ENCODE peak calls at places on chromosome X, in four cellular contexts. P, L, K and W are unnamed samples.

GRCh38 chrX:49901068-49901467 is 21.3 kb upstream of the CLCN5 start:
- DNase-seq in P (no peak), L (no peak), K (no peak), W (no peak)

GRCh38 chrX:111102636-111103035 is 6.6 kb downstream of the PAK3 start:
- DNase-seq in P (no peak), L (no peak), K (no peak), W (no peak)

GRCh38 chrX:39946822-39947221 is 150.9 kb downstream of the BCOR start:
- DNase-seq in P (no peak), L (no peak), K (no peak), W (no peak)

GRCh38 chrX:119895843-119896326 is at the start of gene AKAP14:
- DNase-seq in P (peak), L (no peak), K (no peak), W (no peak)

GRCh38 chrX:56788717-56789122 is 59.7 kb downstream of the NBDY start:
- DNase-seq in P (no peak), L (peak), K (no peak), W (peak)

GRCh38 chrX:1946974-1947373 is 332.1 kb downstream of the ASMT start:
- DNase-seq in P (no peak), L (no peak), K (no peak), W (no peak)

GRCh38 chrX:71282514-71283408 is 674 bp upstream of the NONO start:
- DNase-seq in P (peak), L (no peak), K (no peak), W (peak)

GRCh38 chrX:15737957-15738685 is at the start of gene CA5B:
- DNase-seq in P (peak), L (peak), K (peak), W (no peak)

GRCh38 chrX:120477453-120477852 is 8.4 kb upstream of the LAMP2 start:
- DNase-seq in P (no peak), L (no peak), K (no peak), W (no peak)

GRCh38 chrX:101550825-101551767 is 749 bp downstream of the ARMCX1 start:
- DNase-seq in P (no peak), L (no peak), K (no peak), W (no peak)

GRCh38 chrX:39907964-39908616 is 189.7 kb downstream of the BCOR start:
- DNase-seq in P (peak), L (no peak), K (no peak), W (peak)

GRCh38 chrX:13377537-13377936 is 57.7 kb upstream of the ATXN3L start:
- DNase-seq in P (no peak), L (no peak), K (no peak), W (no peak)

GRCh38 chrX:123860983-123861382 is 1.1 kb downstream of the XIAP start:
- DNase-seq in P (no peak), L (no peak), K (no peak), W (no peak)

GRCh38 chrX:71955530-71956120 is 45.0 kb downstream of the NHSL2 start:
- DNase-seq in P (no peak), L (no peak), K (no peak), W (no peak)

GRCh38 chrX:134753185-134754008 is 95.1 kb upstream of the PLAC1 start:
- DNase-seq in P (peak), L (no peak), K (no peak), W (peak)

GRCh38 chrX:53716328-53717088 is 30.0 kb upstream of the HUWE1 start:
- DNase-seq in P (no peak), L (no peak), K (peak), W (no peak)

GRCh38 chrX:107845625-107846024 is 20.0 kb downstream of the MID2 start:
- DNase-seq in P (no peak), L (no peak), K (no peak), W (no peak)

GRCh38 chrX:153623310-153624029 is 23.5 kb upstream of the DUSP9 start:
- DNase-seq in P (no peak), L (no peak), K (no peak), W (peak)

GRCh38 chrX:97016106-97016505 is 132.4 kb downstream of the RPA4 start:
- DNase-seq in P (no peak), L (no peak), K (no peak), W (no peak)

GRCh38 chrX:78595901-78596502 is 63.1 kb downstream of the RTL3 start:
- DNase-seq in P (peak), L (no peak), K (no peak), W (no peak)

GRCh38 chrX:71098951-71099506 is 3.4 kb downstream of the FOXO4 start:
- DNase-seq in P (no peak), L (no peak), K (no peak), W (no peak)

GRCh38 chrX:103586314-103586646 is 965 bp downstream of the TCEAL4 start:
- DNase-seq in P (no peak), L (no peak), K (no peak), W (no peak)
- TF ChIP-seq ESRRA in P (no peak), L (no peak), K (no peak), W (no peak)

GRCh38 chrX:17038277-17038676 is 91.8 kb downstream of the REPS2 start:
- DNase-seq in P (no peak), L (no peak), K (no peak), W (no peak)

GRCh38 chrX:17036172-17036961 is 89.9 kb downstream of the REPS2 start:
- DNase-seq in P (no peak), L (no peak), K (no peak), W (no peak)

GRCh38 chrX:17040711-17041110 is 94.3 kb downstream of the REPS2 start:
- DNase-seq in P (no peak), L (no peak), K (no peak), W (no peak)

GRCh38 chrX:17039826-17040225 is 93.4 kb downstream of the REPS2 start:
- DNase-seq in P (no peak), L (no peak), K (no peak), W (no peak)

GRCh38 chrX:17038681-17039161 is 92.3 kb downstream of the REPS2 start:
- DNase-seq in P (no peak), L (no peak), K (no peak), W (no peak)
- TF ChIP-seq POLR2AphosphoS2 in P (no peak), L (no peak), K (no peak), W (no peak)

DNA sequence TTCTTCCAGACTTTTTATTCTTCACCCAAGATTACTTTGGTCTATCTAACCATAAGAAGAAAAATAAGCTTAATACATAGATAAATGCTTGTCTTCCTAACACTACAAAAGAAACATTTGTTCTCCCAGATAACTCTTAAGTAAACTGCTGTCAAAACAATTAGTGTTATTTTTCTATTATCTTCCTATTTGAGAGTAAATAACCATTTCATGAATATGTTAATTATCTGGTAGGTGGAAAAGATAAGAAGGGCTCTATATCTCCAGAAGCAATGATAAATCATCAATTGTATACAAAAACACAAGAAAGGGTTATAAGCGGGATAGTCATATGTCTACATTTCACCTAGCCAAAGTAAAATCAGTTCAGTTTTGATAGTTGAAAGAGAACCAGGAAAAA is 180.4 kb downstream of the ZIC3 start:
- DNase-seq in P (no peak), L (no peak), K (no peak), W (no peak)
- TF ChIP-seq ESRRA in P (no peak), L (no peak), K (no peak), W (no peak)

DNA sequence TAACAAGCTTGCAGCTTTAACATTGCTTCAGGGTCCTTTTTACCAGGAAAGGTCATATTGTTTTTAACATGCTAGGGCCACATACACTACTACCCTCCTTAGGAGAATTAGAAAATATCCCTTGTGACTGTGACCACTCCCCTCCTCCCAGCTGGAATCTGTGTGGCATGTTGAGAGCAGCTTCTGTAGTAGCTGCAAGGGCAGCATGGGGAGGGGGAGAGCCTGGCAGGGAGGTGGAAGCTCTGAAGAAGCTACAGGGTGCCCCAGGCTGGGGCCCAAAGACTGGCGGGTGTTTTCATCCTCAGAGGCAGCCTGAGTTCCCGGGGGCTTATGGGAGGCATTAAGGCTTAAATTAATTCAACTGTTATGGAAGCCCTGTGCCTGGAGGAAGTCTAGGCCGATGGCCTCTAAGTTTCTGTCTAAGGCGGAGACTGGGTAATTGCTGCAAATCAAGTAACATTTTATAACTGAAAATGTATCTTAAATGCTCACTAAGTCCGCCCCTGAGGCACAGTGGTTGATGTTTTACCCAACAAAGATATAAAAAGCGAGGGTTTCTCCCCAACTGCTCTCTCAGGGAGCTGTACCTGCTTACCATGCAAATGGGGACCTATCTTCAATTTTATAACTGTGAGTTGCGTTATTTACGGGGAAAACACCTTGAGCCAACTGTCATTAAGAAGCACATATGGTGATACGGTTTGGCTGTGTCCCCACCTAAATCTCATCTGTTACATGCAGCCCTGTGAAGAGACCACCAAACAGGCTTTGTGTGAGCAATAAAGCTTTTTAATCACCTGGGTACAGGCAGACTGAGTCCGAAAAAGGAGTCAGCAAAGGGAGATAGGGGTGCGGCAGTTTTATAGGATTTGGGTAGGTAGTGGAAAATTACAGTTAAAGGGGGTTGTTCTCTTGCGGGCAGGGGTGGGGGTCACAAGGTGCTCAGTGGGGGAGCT is 37.4 kb upstream of the STS start:
- DNase-seq in P (no peak), L (no peak), K (peak), W (no peak)
- TF ChIP-seq POLR2AphosphoS2 in P (no peak), L (no peak), K (no peak), W (no peak)

GRCh38 chrX:48685416-48685815 is 1.8 kb downstream of the WAS start:
- DNase-seq in P (no peak), L (no peak), K (no peak), W (no peak)

GRCh38 chrX:48681539-48682183 is 1.9 kb upstream of the WAS start:
- DNase-seq in P (no peak), L (no peak), K (no peak), W (no peak)

GRCh38 chrX:48688531-48689142 is 5.0 kb downstream of the WAS start:
- DNase-seq in P (no peak), L (no peak), K (no peak), W (no peak)

GRCh38 chrX:48683411-48683982 is at the start of gene WAS:
- DNase-seq in P (no peak), L (no peak), K (peak), W (no peak)

GRCh38 chrX:48684134-48684533 is 535 bp downstream of the WAS start:
- DNase-seq in P (no peak), L (no peak), K (no peak), W (no peak)
- TF ChIP-seq ESRRA in P (no peak), L (no peak), K (no peak), W (no peak)

DNA sequence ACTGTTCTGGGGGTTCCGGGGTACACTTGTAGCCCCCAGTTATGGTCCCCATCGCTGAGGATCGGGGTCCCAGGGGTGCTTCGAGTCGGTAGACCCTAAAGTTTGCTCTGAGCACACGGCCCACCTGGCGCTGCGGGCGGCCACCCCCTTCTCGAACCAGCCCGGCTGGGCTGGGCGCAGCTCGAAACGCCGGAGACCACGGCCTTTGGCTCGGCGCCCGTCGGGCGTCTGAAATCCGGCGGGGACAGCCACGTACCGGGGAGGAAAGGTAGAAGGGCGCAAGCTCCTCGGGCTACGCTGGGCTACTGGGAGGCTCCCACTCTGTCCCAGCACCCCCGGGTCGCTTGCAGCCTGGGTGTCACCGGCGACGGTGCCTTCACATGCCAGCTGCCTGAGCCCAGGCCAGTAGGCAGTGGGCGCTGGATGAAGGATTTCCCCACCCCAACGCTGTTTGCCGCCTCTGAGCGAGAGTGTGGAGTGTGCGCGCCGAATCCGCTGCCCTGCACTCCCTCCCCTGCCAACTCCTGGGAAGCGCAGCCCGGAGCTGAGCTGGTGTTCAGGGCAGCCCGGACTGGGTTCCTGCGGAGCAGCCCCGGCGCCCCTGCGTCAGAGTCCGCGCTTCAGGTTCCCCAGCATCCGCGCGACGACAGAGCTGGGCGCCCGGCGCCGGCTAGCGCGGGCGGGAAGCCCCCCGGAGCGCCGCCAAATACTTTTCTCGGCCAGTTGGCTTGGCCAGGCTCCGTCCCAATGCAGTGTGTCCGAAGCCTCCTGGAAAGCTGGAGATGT is 637 bp downstream of the MAMLD1 start:
- DNase-seq in P (peak), L (no peak), K (no peak), W (no peak)
- TF ChIP-seq POLR2AphosphoS2 in P (no peak), L (no peak), K (no peak), W (no peak)

GRCh38 chrX:45769919-45770582 is 569.4 kb upstream of the DIPK2B start:
- DNase-seq in P (peak), L (peak), K (peak), W (peak)
- TF ChIP-seq ESRRA in P (no peak), L (no peak), K (no peak), W (no peak)